ENCODE peak calls at places on chromosome 20, in eight cellular contexts. One of them, this sample, is unnamed.
A peak's percentile ranks its signal among the peaks of the same experiment; 100 is the strongest.

GRCh38 chr20:51403465-51404220 is 138.9 kb downstream of the NFATC2 start:
- DNase-seq in ovary: no peak
- DNase-seq in stomach: no peak
- DNase-seq in A549: no peak
- DNase-seq in GM12878: no peak
- DNase-seq in transverse colon: no peak
- DNase-seq in sigmoid colon: no peak
- DNase-seq in esophagus muscularis mucosa: no peak
- DNase-seq in this sample: no peak

GRCh38 chr20:1870792-1871550 is 24.2 kb upstream of the SIRPA start:
- DNase-seq in A549: no peak
- DNase-seq in stomach: no peak
- DNase-seq in sigmoid colon: no peak
- DNase-seq in ovary: no peak
- DNase-seq in esophagus muscularis mucosa: no peak
- DNase-seq in transverse colon: no peak
- DNase-seq in GM12878: peak; percentile 71
- DNase-seq in this sample: no peak

GRCh38 chr20:8330316-8330784 is 198.3 kb downstream of the PLCB1 start:
- DNase-seq in A549: no peak
- DNase-seq in transverse colon: no peak
- DNase-seq in GM12878: no peak
- DNase-seq in sigmoid colon: no peak
- DNase-seq in stomach: no peak
- DNase-seq in esophagus muscularis mucosa: no peak
- DNase-seq in ovary: no peak
- DNase-seq in this sample: no peak

GRCh38 chr20:63706852-63707557 is 771 bp downstream of the ARFRP1 start:
- DNase-seq in GM12878: no peak
- DNase-seq in esophagus muscularis mucosa: no peak
- DNase-seq in A549: peak; percentile 74
- DNase-seq in sigmoid colon: peak; percentile 73
- DNase-seq in ovary: peak; percentile 34
- DNase-seq in stomach: no peak
- DNase-seq in transverse colon: peak; percentile 70
- DNase-seq in this sample: peak; percentile 58

GRCh38 chr20:2761885-2762284 is 38.5 kb downstream of the CPXM1 start:
- DNase-seq in sigmoid colon: no peak
- DNase-seq in GM12878: no peak
- DNase-seq in ovary: no peak
- DNase-seq in A549: no peak
- DNase-seq in transverse colon: no peak
- DNase-seq in esophagus muscularis mucosa: no peak
- DNase-seq in stomach: no peak
- DNase-seq in this sample: no peak

GRCh38 chr20:61353261-61353995 is 101.4 kb downstream of the CDH4 start:
- DNase-seq in esophagus muscularis mucosa: no peak
- DNase-seq in A549: no peak
- DNase-seq in GM12878: no peak
- DNase-seq in ovary: no peak
- DNase-seq in transverse colon: no peak
- DNase-seq in sigmoid colon: no peak
- DNase-seq in stomach: no peak
- DNase-seq in this sample: no peak

GRCh38 chr20:25480797-25481196 is 73.3 kb downstream of the GINS1 start:
- DNase-seq in A549: no peak
- DNase-seq in sigmoid colon: no peak
- DNase-seq in stomach: no peak
- DNase-seq in GM12878: no peak
- DNase-seq in esophagus muscularis mucosa: no peak
- DNase-seq in ovary: no peak
- DNase-seq in transverse colon: no peak
- DNase-seq in this sample: no peak

GRCh38 chr20:58329711-58330110 is 20.2 kb downstream of the RAB22A start:
- DNase-seq in transverse colon: no peak
- DNase-seq in ovary: no peak
- DNase-seq in GM12878: no peak
- DNase-seq in stomach: no peak
- DNase-seq in sigmoid colon: no peak
- DNase-seq in esophagus muscularis mucosa: no peak
- DNase-seq in A549: no peak
- DNase-seq in this sample: no peak

GRCh38 chr20:34163316-34163715 is 51.3 kb upstream of the EIF2S2 start:
- DNase-seq in stomach: no peak
- DNase-seq in GM12878: no peak
- DNase-seq in A549: no peak
- DNase-seq in esophagus muscularis mucosa: no peak
- DNase-seq in ovary: no peak
- DNase-seq in sigmoid colon: no peak
- DNase-seq in transverse colon: no peak
- DNase-seq in this sample: no peak
- TF ChIP-seq EP300 in stomach: no peak
- TF ChIP-seq EP300 in GM12878: no peak
- TF ChIP-seq EP300 in A549: no peak
- TF ChIP-seq EP300 in esophagus muscularis mucosa: no peak
- TF ChIP-seq EP300 in ovary: no peak
- TF ChIP-seq EP300 in sigmoid colon: no peak
- TF ChIP-seq EP300 in transverse colon: no peak
- TF ChIP-seq EP300 in this sample: no peak

GRCh38 chr20:20022498-20022897 is 5.3 kb downstream of the NAA20 start:
- DNase-seq in GM12878: peak; percentile 16
- DNase-seq in A549: no peak
- DNase-seq in sigmoid colon: no peak
- DNase-seq in ovary: no peak
- DNase-seq in esophagus muscularis mucosa: no peak
- DNase-seq in stomach: no peak
- DNase-seq in transverse colon: no peak
- DNase-seq in this sample: no peak
- TF ChIP-seq EP300 in GM12878: no peak
- TF ChIP-seq EP300 in A549: no peak
- TF ChIP-seq EP300 in sigmoid colon: no peak
- TF ChIP-seq EP300 in ovary: no peak
- TF ChIP-seq EP300 in esophagus muscularis mucosa: no peak
- TF ChIP-seq EP300 in stomach: no peak
- TF ChIP-seq EP300 in transverse colon: no peak
- TF ChIP-seq EP300 in this sample: no peak

GRCh38 chr20:4661191-4661590 is 60.5 kb upstream of the PRND start:
- DNase-seq in sigmoid colon: no peak
- DNase-seq in ovary: no peak
- DNase-seq in GM12878: no peak
- DNase-seq in A549: no peak
- DNase-seq in transverse colon: peak; percentile 11
- DNase-seq in esophagus muscularis mucosa: no peak
- DNase-seq in stomach: no peak
- DNase-seq in this sample: no peak
- TF ChIP-seq EP300 in sigmoid colon: no peak
- TF ChIP-seq EP300 in ovary: no peak
- TF ChIP-seq EP300 in GM12878: no peak
- TF ChIP-seq EP300 in A549: no peak
- TF ChIP-seq EP300 in transverse colon: no peak
- TF ChIP-seq EP300 in esophagus muscularis mucosa: no peak
- TF ChIP-seq EP300 in stomach: no peak
- TF ChIP-seq EP300 in this sample: no peak

GRCh38 chr20:48717095-48717958 is 110.5 kb downstream of the PREX1 start:
- DNase-seq in stomach: no peak
- DNase-seq in esophagus muscularis mucosa: no peak
- DNase-seq in transverse colon: no peak
- DNase-seq in sigmoid colon: no peak
- DNase-seq in A549: no peak
- DNase-seq in GM12878: peak; percentile 67
- DNase-seq in ovary: no peak
- DNase-seq in this sample: no peak
- TF ChIP-seq EP300 in stomach: no peak
- TF ChIP-seq EP300 in esophagus muscularis mucosa: no peak
- TF ChIP-seq EP300 in transverse colon: no peak
- TF ChIP-seq EP300 in sigmoid colon: no peak
- TF ChIP-seq EP300 in A549: no peak
- TF ChIP-seq EP300 in GM12878: no peak
- TF ChIP-seq EP300 in ovary: no peak
- TF ChIP-seq EP300 in this sample: no peak

DNA sequence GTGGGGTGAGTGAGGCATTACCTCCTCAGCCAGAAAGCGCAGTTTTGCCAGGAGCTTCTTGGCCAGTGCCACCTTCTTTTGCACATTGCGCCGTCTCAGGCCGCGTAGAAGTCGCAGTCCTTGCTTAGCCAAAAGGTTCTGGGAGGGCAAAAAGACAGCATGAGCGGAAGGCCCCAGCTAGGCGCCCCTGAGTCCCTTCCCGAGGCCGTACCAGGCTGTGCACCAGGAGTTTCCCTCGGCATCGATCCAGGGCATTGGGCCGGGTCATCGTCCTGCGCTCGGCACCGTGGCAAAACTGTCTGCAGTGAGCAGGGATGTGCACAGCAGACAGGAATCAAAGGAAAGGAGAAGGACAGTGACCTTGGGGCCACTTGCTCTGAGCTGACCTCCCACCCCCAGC is 20.2 kb upstream of the SPAG4 start:
- DNase-seq in A549: no peak
- DNase-seq in GM12878: no peak
- DNase-seq in transverse colon: no peak
- DNase-seq in sigmoid colon: no peak
- DNase-seq in esophagus muscularis mucosa: no peak
- DNase-seq in stomach: no peak
- DNase-seq in ovary: no peak
- DNase-seq in this sample: peak; percentile 42
- TF ChIP-seq EP300 in A549: no peak
- TF ChIP-seq EP300 in GM12878: no peak
- TF ChIP-seq EP300 in transverse colon: no peak
- TF ChIP-seq EP300 in sigmoid colon: no peak
- TF ChIP-seq EP300 in esophagus muscularis mucosa: no peak
- TF ChIP-seq EP300 in stomach: no peak
- TF ChIP-seq EP300 in ovary: no peak
- TF ChIP-seq EP300 in this sample: no peak